ENCODE peak calls at places on chromosomes 16 and 17, in five cellular contexts. J is NCI-H748 treated with DMSO at 0.1 percent for 48 hours; Z is stimulated activated naive CD4-positive, alpha-beta T cell; O is Daoy; N is T follicular helper cell. B is an unnamed sample.

GRCh38 chr17:45147102-45147580 is 1.1 kb upstream of the HEXIM1 start:
- DNase-seq in Z (peak), O (peak), J (no peak), N (peak), B (peak)

GRCh38 chr17:17749025-17749772 is 67.9 kb downstream of the RAI1 start:
- DNase-seq in Z (no peak), O (no peak), N (no peak), J (no peak), B (no peak)

GRCh38 chr17:72463287-72464102 is 342.7 kb downstream of the SOX9 start:
- DNase-seq in J (no peak), O (no peak), N (no peak), Z (no peak), B (no peak)

GRCh38 chr17:41919165-41919817 is 540 bp upstream of the ACLY start:
- DNase-seq in O (no peak), J (peak), N (no peak), Z (no peak), B (peak)

GRCh38 chr17:31281061-31281460 is 16.0 kb downstream of the OMG start:
- DNase-seq in O (no peak), N (no peak), J (no peak), Z (no peak), B (no peak)

GRCh38 chr17:7215136-7215638 is 4.4 kb downstream of the DLG4 start:
- DNase-seq in Z (no peak), J (no peak), N (no peak), O (no peak), B (no peak)

GRCh38 chr17:42456223-42457106 is 2.2 kb upstream of the ATP6V0A1 start:
- DNase-seq in O (peak), N (no peak), Z (no peak), J (no peak), B (no peak)

GRCh38 chr17:50266384-50267073 is 7.7 kb upstream of the TMEM92 start:
- DNase-seq in Z (no peak), J (no peak), N (no peak), O (peak), B (no peak)

GRCh38 chr17:30333503-30334240 is at the start of gene TMIGD1:
- DNase-seq in O (no peak), Z (no peak), N (no peak), J (no peak), B (no peak)

GRCh38 chr17:82458885-82459424 is 414 bp downstream of the NARF start:
- DNase-seq in Z (no peak), O (peak), J (no peak), N (no peak), B (no peak)

GRCh38 chr16:11836653-11837244 is 14.6 kb downstream of the RSL1D1 start:
- DNase-seq in O (peak), J (no peak), Z (no peak), N (no peak), B (no peak)

GRCh38 chr17:12808723-12809122 is 19.4 kb downstream of the ARHGAP44 start:
- DNase-seq in J (no peak), O (no peak), Z (no peak), N (no peak), B (no peak)

GRCh38 chr16:56370836-56371235 is 54.5 kb downstream of the AMFR start:
- DNase-seq in O (no peak), J (no peak), N (no peak), Z (no peak), B (no peak)

GRCh38 chr16:29986231-29986630 is 9.2 kb downstream of the HIRIP3 start:
- DNase-seq in Z (no peak), N (no peak), O (no peak), J (no peak), B (no peak)